ENCODE peak calls at places on chromosomes 12 and 14, in six cellular contexts. W, S, A, U, Q and K are unnamed samples.
A peak's percentile ranks its signal among the peaks of the same experiment; 100 is the strongest.

GRCh38 chr12:14190694-14191093 is 174.8 kb upstream of the ATF7IP start:
- DNase-seq in Q (no peak), A (no peak), W (no peak), U (no peak), S (no peak), K (no peak)

GRCh38 chr12:94714378-94714777 is 64.0 kb upstream of the TMCC3 start:
- DNase-seq in S (no peak), Q (no peak), A (no peak), U (no peak), W (no peak), K (no peak)

GRCh38 chr14:71651228-71651627 is 281.0 kb upstream of the RGS6 start:
- DNase-seq in W (no peak), A (no peak), Q (no peak), U (no peak), S (peak; percentile 10), K (no peak)

GRCh38 chr12:57309420-57309819 is 58.4 kb upstream of the STAC3 start:
- DNase-seq in Q (no peak), A (no peak), U (no peak), W (no peak), S (no peak), K (no peak)

GRCh38 chr12:65892905-65893304 is 68.6 kb downstream of the HMGA2 start:
- DNase-seq in W (no peak), A (no peak), Q (no peak), S (peak; percentile 36), U (no peak), K (no peak)

GRCh38 chr14:35895256-35895655 is 69.1 kb downstream of the BRMS1L start:
- DNase-seq in U (no peak), Q (no peak), W (no peak), A (no peak), S (no peak), K (no peak)

GRCh38 chr12:81573228-81573627 is 185.9 kb downstream of the PPFIA2 start:
- DNase-seq in Q (no peak), S (no peak), U (no peak), A (no peak), W (no peak), K (no peak)

GRCh38 chr14:48937796-48938195 is 648.4 kb downstream of the RPS29 start:
- DNase-seq in A (no peak), Q (no peak), U (no peak), W (peak; percentile 8), S (no peak), K (no peak)

GRCh38 chr14:67446371-67447032 is 34.5 kb upstream of the PLEK2 start:
- DNase-seq in U (no peak), Q (no peak), S (no peak), W (no peak), A (no peak), K (no peak)

GRCh38 chr12:115303751-115304309 is 619.9 kb upstream of the TBX3 start:
- DNase-seq in W (no peak), U (no peak), S (no peak), A (no peak), Q (no peak), K (no peak)

GRCh38 chr14:51609251-51609986 is 42.3 kb upstream of the FRMD6 start:
- DNase-seq in W (no peak), Q (no peak), S (no peak), U (no peak), A (no peak), K (no peak)

GRCh38 chr12:52901715-52902541 is 2.9 kb downstream of the KRT8 start:
- DNase-seq in U (no peak), S (no peak), A (no peak), Q (no peak), W (no peak), K (no peak)

GRCh38 chr14:73722581-73722980 is 8.4 kb upstream of the PNMA1 start:
- DNase-seq in W (no peak), Q (no peak), U (no peak), S (no peak), A (no peak), K (no peak)

GRCh38 chr14:95557832-95558231 is 23.0 kb downstream of the GLRX5 start:
- DNase-seq in Q (no peak), A (no peak), S (no peak), U (no peak), W (no peak), K (no peak)

GRCh38 chr12:53063708-53064612 is 14.1 kb downstream of the TNS2 start:
- DNase-seq in S (no peak), A (no peak), W (no peak), U (no peak), Q (no peak), K (no peak)

GRCh38 chr14:102729268-102729667 is 48.0 kb upstream of the TRAF3 start:
- DNase-seq in W (no peak), Q (no peak), S (no peak), A (no peak), U (no peak), K (no peak)

GRCh38 chr12:459430-460258 is at the start of gene B4GALNT3:
- DNase-seq in Q (peak; percentile 14), U (peak; percentile 82), S (peak; percentile 13), W (peak; percentile 86), A (peak; percentile 56), K (peak; percentile 47)

GRCh38 chr12:116138781-116139180 is 138.7 kb downstream of the MED13L start:
- DNase-seq in A (no peak), Q (no peak), W (no peak), S (no peak), U (no peak), K (no peak)

GRCh38 chr12:93938317-93938716 is 210.1 kb upstream of the PLXNC1 start:
- DNase-seq in Q (no peak), S (no peak), U (no peak), A (no peak), W (no peak), K (no peak)

GRCh38 chr14:56300495-56300894 is 182.3 kb downstream of the PELI2 start:
- DNase-seq in A (no peak), Q (no peak), S (no peak), U (no peak), W (no peak), K (no peak)

GRCh38 chr12:119683413-119683812 is 15.5 kb downstream of the PRKAB1 start:
- DNase-seq in S (no peak), A (no peak), U (no peak), W (no peak), Q (no peak), K (no peak)

GRCh38 chr12:56634242-56634836 is 4.2 kb upstream of the BAZ2A start:
- DNase-seq in Q (no peak), W (peak; percentile 77), A (peak; percentile 59), U (peak; percentile 86), S (no peak), K (no peak)

GRCh38 chr12:6945613-6946012 is 1.8 kb downstream of the C12orf57 start:
- DNase-seq in Q (no peak), A (no peak), S (no peak), W (no peak), U (no peak), K (no peak)

GRCh38 chr14:69879175-69880047 is at the start of gene SMOC1:
- DNase-seq in A (peak; percentile 90), U (peak; percentile 88), W (peak; percentile 95), Q (no peak), S (peak; percentile 18), K (peak; percentile 35)

GRCh38 chr14:64080452-64080851 is 213.7 kb downstream of the ESR2 start:
- DNase-seq in Q (no peak), U (no peak), W (no peak), S (no peak), A (no peak), K (no peak)

GRCh38 chr14:103129301-103130016 is 6.2 kb downstream of the TNFAIP2 start:
- DNase-seq in S (no peak), U (no peak), Q (no peak), W (no peak), A (no peak), K (no peak)

GRCh38 chr12:42483534-42483857 is 106.0 kb downstream of the PRICKLE1 start:
- DNase-seq in A (no peak), S (no peak), U (peak; percentile 67), W (no peak), Q (no peak), K (no peak)

GRCh38 chr12:104478396-104479140 is 21.8 kb downstream of the CHST11 start:
- DNase-seq in Q (no peak), S (no peak), U (no peak), W (no peak), A (no peak), K (no peak)

GRCh38 chr12:93403988-93404803 is 26.5 kb downstream of the NUDT4 start:
- DNase-seq in U (no peak), W (no peak), Q (no peak), S (no peak), A (no peak), K (no peak)

GRCh38 chr12:96047151-96047620 is 11.8 kb upstream of the LTA4H start:
- DNase-seq in W (no peak), U (no peak), S (no peak), A (no peak), Q (no peak), K (no peak)
- H3K4me1 ChIP-seq in W (no peaks in the 10 kb centered on the region), U (no peaks in the 10 kb centered on the region), S (peaks cover 15% of the 10 kb centered on the region), A (peaks cover 44% of the 10 kb centered on the region), Q (peaks cover 21% of the 10 kb centered on the region), K (no peaks in the 10 kb centered on the region)

DNA sequence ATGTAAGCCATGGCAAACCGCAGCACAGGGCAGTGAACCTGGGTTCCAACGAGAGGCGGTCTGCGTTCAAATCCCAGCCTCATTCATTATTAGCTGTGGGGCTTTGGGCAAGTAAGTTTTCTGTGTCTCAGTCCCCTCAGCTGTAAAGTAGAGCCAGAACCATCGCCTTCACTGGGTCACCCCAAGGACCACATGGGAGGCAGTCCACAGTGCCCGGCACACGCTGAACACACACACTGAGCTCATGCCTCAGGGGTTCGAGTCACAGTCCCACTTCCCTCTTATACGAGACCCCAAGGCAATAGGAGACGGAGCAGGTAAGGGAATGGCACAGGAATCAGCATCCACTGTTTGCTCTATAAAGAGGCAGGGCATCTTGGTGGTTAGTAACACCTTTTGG is 19.1 kb downstream of the LRTM2 start:
- DNase-seq in Q (no peak), W (no peak), S (no peak), A (no peak), U (no peak), K (no peak)
- H3K4me1 ChIP-seq in Q (no peaks in the 10 kb centered on the region), W (peaks cover 6% of the 10 kb centered on the region), S (no peaks in the 10 kb centered on the region), A (no peaks in the 10 kb centered on the region), U (no peaks in the 10 kb centered on the region), K (peaks cover 30% of the 10 kb centered on the region)

GRCh38 chr12:128820723-128821432 is 2.9 kb downstream of the SLC15A4 start:
- DNase-seq in W (no peak), U (no peak), Q (no peak), S (no peak), A (no peak), K (no peak)
- H3K4me1 ChIP-seq in W (peaks cover 49% of the 10 kb centered on the region), U (peaks cover 16% of the 10 kb centered on the region), Q (peaks cover 50% of the 10 kb centered on the region), S (peaks cover 81% of the 10 kb centered on the region), A (peaks cover 22% of the 10 kb centered on the region), K (peaks cover 10% of the 10 kb centered on the region)

GRCh38 chr12:106115450-106115849 is 23.3 kb downstream of the NUAK1 start:
- DNase-seq in U (no peak), S (no peak), A (no peak), Q (no peak), W (peak; percentile 71), K (no peak)

GRCh38 chr12:106112094-106112822 is 26.5 kb downstream of the NUAK1 start:
- DNase-seq in Q (no peak), U (no peak), A (no peak), W (no peak), S (no peak), K (no peak)

GRCh38 chr12:106114084-106115068 is 24.4 kb downstream of the NUAK1 start:
- DNase-seq in S (no peak), U (no peak), W (no peak), Q (no peak), A (no peak), K (no peak)

GRCh38 chr12:106113042-106113441 is 25.7 kb downstream of the NUAK1 start:
- DNase-seq in Q (no peak), S (no peak), A (no peak), W (no peak), U (no peak), K (no peak)

GRCh38 chr12:106113446-106114083 is 25.2 kb downstream of the NUAK1 start:
- DNase-seq in U (no peak), W (no peak), S (no peak), Q (no peak), A (no peak), K (no peak)
- H3K4me1 ChIP-seq in U (peaks cover 40% of the 10 kb centered on the region), W (peaks cover 55% of the 10 kb centered on the region), S (peaks cover 85% of the 10 kb centered on the region), Q (no peaks in the 10 kb centered on the region), A (peaks cover 99% of the 10 kb centered on the region), K (peaks cover 26% of the 10 kb centered on the region)